ENCODE peak calls at places on chromosomes 12 and 14, in nine cellular contexts. T is globus pallidus; W is memory B cell; N is kidney tubule cell; Y is DMS153; A is activated CD4-positive, alpha-beta T cell treated with anti-CD3 and anti-CD28 coated beads, Interleukin-2, amount 10 ng/mL, durations not matched to agents 7 days and 5 days; Q is IMR-90; X is substantia nigra; M is neural crest cell. H is an unnamed sample.

GRCh38 chr12:23428758-23429157 is 520.7 kb downstream of the SOX5 start:
- DNase-seq in T (no peak), W (no peak), N (no peak), Y (no peak), A (no peak), Q (no peak), X (no peak), M (no peak), H (no peak)

GRCh38 chr12:52580496-52580895 is 6.9 kb upstream of the KRT74 start:
- DNase-seq in T (no peak), W (no peak), N (peak), Y (peak), A (no peak), Q (no peak), X (no peak), M (no peak), H (no peak)

GRCh38 chr14:69489495-69489894 is 5.0 kb downstream of the PLEKHD1 start:
- DNase-seq in T (no peak), W (no peak), N (no peak), Y (no peak), A (no peak), Q (no peak), X (no peak), M (no peak), H (no peak)

GRCh38 chr14:69171569-69171968 is 18.6 kb upstream of the DCAF5 start:
- DNase-seq in T (no peak), W (no peak), N (no peak), Y (no peak), A (no peak), Q (no peak), X (no peak), M (no peak), H (no peak)

GRCh38 chr12:19946549-19946948 is 421.8 kb upstream of the PDE3A start:
- DNase-seq in T (no peak), W (no peak), N (peak), Y (no peak), A (no peak), Q (peak), X (no peak), M (no peak), H (peak)

GRCh38 chr14:35384386-35385041 is 20.0 kb downstream of the NFKBIA start:
- DNase-seq in T (peak), W (no peak), N (peak), Y (no peak), A (no peak), Q (peak), X (peak), M (no peak), H (peak)

GRCh38 chr14:103288076-103288766 is 45.8 kb upstream of the EIF5 start:
- DNase-seq in T (no peak), W (no peak), N (no peak), Y (no peak), A (no peak), Q (no peak), X (no peak), M (no peak), H (no peak)

GRCh38 chr12:120960657-120961056 is 17.7 kb upstream of the HNF1A start:
- DNase-seq in T (no peak), W (no peak), N (peak), Y (no peak), A (no peak), Q (no peak), X (no peak), M (no peak), H (no peak)

GRCh38 chr14:41830679-41831078 is 224.0 kb downstream of the LRFN5 start:
- DNase-seq in T (no peak), W (no peak), N (no peak), Y (peak), A (no peak), Q (peak), X (no peak), M (no peak), H (no peak)

GRCh38 chr14:24889843-24890242 is 160.1 kb downstream of the STXBP6 start:
- DNase-seq in T (no peak), W (no peak), N (peak), Y (no peak), A (no peak), Q (peak), X (no peak), M (no peak), H (no peak)

GRCh38 chr14:60014402-60014801 is 77.3 kb upstream of the PCNX4 start:
- DNase-seq in T (no peak), W (no peak), N (no peak), Y (no peak), A (no peak), Q (no peak), X (no peak), M (no peak), H (no peak)

GRCh38 chr12:132238487-132239248 is 90.7 kb downstream of the GALNT9 start:
- DNase-seq in T (no peak), W (no peak), N (no peak), Y (no peak), A (no peak), Q (no peak), X (no peak), M (no peak), H (no peak)

GRCh38 chr12:29310899-29311298 is 70.1 kb downstream of the ERGIC2 start:
- DNase-seq in T (no peak), W (no peak), N (no peak), Y (no peak), A (no peak), Q (no peak), X (no peak), M (no peak), H (no peak)

GRCh38 chr14:102824832-102825231 is 47.6 kb downstream of the TRAF3 start:
- DNase-seq in T (peak), W (no peak), N (peak), Y (no peak), A (no peak), Q (peak), X (peak), M (no peak), H (peak)

GRCh38 chr12:106193404-106194215 is 54.2 kb downstream of the CKAP4 start:
- DNase-seq in T (no peak), W (no peak), N (no peak), Y (no peak), A (no peak), Q (no peak), X (no peak), M (no peak), H (no peak)

GRCh38 chr14:85443001-85443400 is 86.9 kb upstream of the FLRT2 start:
- DNase-seq in T (no peak), W (no peak), N (peak), Y (no peak), A (no peak), Q (peak), X (no peak), M (no peak), H (no peak)

GRCh38 chr12:67534046-67534445 is 114.5 kb upstream of the DYRK2 start:
- DNase-seq in T (no peak), W (no peak), N (no peak), Y (no peak), A (no peak), Q (no peak), X (no peak), M (no peak), H (no peak)

GRCh38 chr14:23538785-23539184 is 12.8 kb downstream of the ZFHX2 start:
- DNase-seq in T (peak), W (no peak), N (no peak), Y (peak), A (no peak), Q (peak), X (peak), M (no peak), H (no peak)

GRCh38 chr14:93969082-93969828 is 7.1 kb downstream of the ASB2 start:
- DNase-seq in T (no peak), W (no peak), N (no peak), Y (no peak), A (no peak), Q (no peak), X (no peak), M (no peak), H (no peak)

GRCh38 chr12:105665366-105665765 is 334.9 kb downstream of the C12orf75 start:
- DNase-seq in T (no peak), W (no peak), N (no peak), Y (no peak), A (no peak), Q (no peak), X (no peak), M (no peak), H (no peak)

H was measured in endothelial cell of umbilical vein.